ENCODE peak calls at places on chromosomes 13 and 19, in four cellular contexts. N is body of pancreas, P is uterus, O is heart right ventricle. G is an unnamed sample.

GRCh38 chr13:52980695-52981094 is 47.9 kb upstream of the OLFM4 start:
- DNase-seq in N (no peak), P (no peak), O (no peak), G (no peak)

GRCh38 chr13:44116562-44117315 is 237.0 kb downstream of the LACC1 start:
- DNase-seq in N (no peak), P (no peak), O (peak; percentile 40), G (no peak)

GRCh38 chr19:33821871-33822270 is 25.2 kb downstream of the KCTD15 start:
- DNase-seq in N (no peak), P (no peak), O (no peak), G (no peak)

GRCh38 chr19:1474011-1474764 is 4.8 kb downstream of the C19orf25 start:
- DNase-seq in N (no peak), P (no peak), O (no peak), G (no peak)

GRCh38 chr19:4829001-4829712 is 2.4 kb downstream of the TICAM1 start:
- DNase-seq in N (peak; percentile 57), P (no peak), O (no peak), G (no peak)

GRCh38 chr13:28531195-28531955 is 36.4 kb upstream of the FLT1 start:
- DNase-seq in N (peak; percentile 19), P (no peak), O (peak; percentile 80), G (no peak)

GRCh38 chr13:50104493-50104892 is 89.2 kb downstream of the KCNRG start:
- DNase-seq in N (no peak), P (no peak), O (no peak), G (no peak)

GRCh38 chr13:78604782-78605611 is 1.6 kb upstream of the POU4F1 start:
- DNase-seq in N (no peak), P (no peak), O (no peak), G (no peak)

GRCh38 chr19:1045247-1045603 is 5.3 kb downstream of the ABCA7 start:
- DNase-seq in N (no peak), P (no peak), O (no peak), G (no peak)

GRCh38 chr19:33752018-33752790 is 44.5 kb upstream of the KCTD15 start:
- DNase-seq in N (no peak), P (no peak), O (no peak), G (no peak)

GRCh38 chr13:39875583-39875982 is 220.1 kb downstream of the COG6 start:
- DNase-seq in N (no peak), P (no peak), O (no peak), G (no peak)

GRCh38 chr19:13962738-13963602 is 10.7 kb downstream of the DCAF15 start:
- DNase-seq in N (no peak), P (peak; percentile 76), O (no peak), G (no peak)

GRCh38 chr13:101618440-101619187 is 166.1 kb downstream of the ITGBL1 start:
- DNase-seq in N (no peak), P (no peak), O (no peak), G (no peak)

GRCh38 chr13:50038266-50038665 is 23.0 kb downstream of the KCNRG start:
- DNase-seq in N (no peak), P (no peak), O (no peak), G (no peak)

GRCh38 chr13:82803341-82803740 is 1078.9 kb downstream of the SLITRK1 start:
- DNase-seq in N (no peak), P (no peak), O (no peak), G (no peak)

GRCh38 chr13:38483623-38484022 is 134.0 kb downstream of the UFM1 start:
- DNase-seq in N (no peak), P (no peak), O (no peak), G (no peak)

GRCh38 chr19:12482505-12482886 is 2.1 kb downstream of the ZNF709 start:
- DNase-seq in N (no peak), P (no peak), O (no peak), G (no peak)

GRCh38 chr13:107576430-107576829 is 638.9 kb downstream of the LIG4 start:
- DNase-seq in N (no peak), P (no peak), O (no peak), G (no peak)

GRCh38 chr13:61286148-61286745 is 129.4 kb downstream of the PCDH20 start:
- DNase-seq in N (no peak), P (no peak), O (no peak), G (no peak)

GRCh38 chr19:33438016-33438671 is 64.6 kb downstream of the CEBPG start:
- DNase-seq in N (no peak), P (no peak), O (peak; percentile 23), G (no peak)

GRCh38 chr13:32261567-32261966 is 53.6 kb downstream of the ZAR1L start:
- DNase-seq in N (peak; percentile 54), P (peak; percentile 88), O (peak; percentile 91), G (peak; percentile 24)

DNA sequence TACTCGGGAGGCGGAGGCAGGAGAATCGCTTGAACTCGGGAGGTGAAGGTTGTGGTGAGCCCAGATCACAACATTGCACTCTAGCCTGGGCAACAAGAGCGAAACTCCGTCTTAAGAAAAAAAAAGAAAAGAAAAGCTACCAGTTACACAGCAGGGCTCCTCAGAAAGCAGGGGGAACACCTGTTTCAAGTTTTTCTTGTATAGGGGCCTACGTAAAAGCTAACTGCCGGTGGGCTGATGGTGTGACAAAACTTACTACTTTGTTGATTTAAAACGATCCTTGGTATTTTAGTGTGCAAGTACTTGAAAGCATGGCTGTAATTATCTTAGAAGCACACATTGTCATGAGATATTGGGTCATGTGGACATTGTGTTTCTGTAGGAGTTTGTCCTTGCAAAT is 15.7 kb upstream of the ERVV-1 start:
- DNase-seq in N (no peak), P (no peak), O (no peak), G (no peak)
- H3K4me1 ChIP-seq in N (peaks cover 1% of the 10 kb centered on the region), P (no peaks in the 10 kb centered on the region), O (peaks cover 8% of the 10 kb centered on the region), G (no peaks in the 10 kb centered on the region)

DNA sequence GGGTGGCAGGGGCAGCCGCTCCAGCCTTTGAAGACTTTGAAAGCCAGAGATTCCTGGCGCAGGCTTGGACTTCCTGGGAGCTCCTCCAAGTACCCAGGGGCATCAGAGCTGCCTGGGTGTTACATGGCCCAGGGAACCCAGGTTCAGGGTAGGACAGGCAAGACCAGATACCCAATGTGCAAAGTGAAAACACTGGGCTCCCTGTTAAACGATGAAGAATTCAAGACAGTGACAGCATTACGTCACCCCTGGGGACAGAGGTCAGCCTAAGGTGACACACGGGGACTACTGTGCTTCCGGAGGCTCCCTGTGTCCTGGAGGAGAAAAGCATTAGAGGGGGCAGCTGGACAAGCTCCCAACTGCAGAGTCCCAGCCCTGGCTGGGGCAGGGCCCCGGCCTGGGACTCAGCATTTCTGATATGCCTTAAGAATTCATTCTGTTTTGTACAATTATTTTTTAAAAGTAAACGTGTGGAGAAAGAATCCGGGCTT is 5.7 kb downstream of the ARRDC2 start:
- DNase-seq in N (peak; percentile 57), P (no peak), O (peak; percentile 38), G (no peak)
- H3K4me1 ChIP-seq in N (peaks cover 24% of the 10 kb centered on the region), P (no peaks in the 10 kb centered on the region), O (peaks cover 39% of the 10 kb centered on the region), G (no peaks in the 10 kb centered on the region)

DNA sequence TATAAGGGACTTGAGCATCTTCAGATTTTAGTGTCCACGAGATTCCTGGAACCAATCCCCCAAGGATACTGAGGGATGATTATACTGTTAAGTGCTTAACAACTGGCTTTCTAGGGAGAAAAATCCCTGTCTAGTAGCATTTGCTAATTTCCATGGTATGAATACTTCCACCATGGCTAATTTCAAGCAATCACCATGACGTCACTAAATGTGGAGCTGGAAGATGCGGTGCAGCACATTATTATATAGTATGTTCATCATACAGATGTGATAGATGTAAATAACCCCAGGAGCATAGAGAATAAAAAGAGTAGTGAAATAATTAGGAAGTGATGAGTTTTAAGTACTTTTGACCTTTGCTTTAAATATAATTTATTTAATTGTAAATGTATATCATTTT is 72.7 kb downstream of the SIAH3 start:
- DNase-seq in N (no peak), P (no peak), O (no peak), G (no peak)
- H3K4me1 ChIP-seq in N (peaks cover 9% of the 10 kb centered on the region), P (peaks cover 3% of the 10 kb centered on the region), O (peaks cover 7% of the 10 kb centered on the region), G (no peaks in the 10 kb centered on the region)

DNA sequence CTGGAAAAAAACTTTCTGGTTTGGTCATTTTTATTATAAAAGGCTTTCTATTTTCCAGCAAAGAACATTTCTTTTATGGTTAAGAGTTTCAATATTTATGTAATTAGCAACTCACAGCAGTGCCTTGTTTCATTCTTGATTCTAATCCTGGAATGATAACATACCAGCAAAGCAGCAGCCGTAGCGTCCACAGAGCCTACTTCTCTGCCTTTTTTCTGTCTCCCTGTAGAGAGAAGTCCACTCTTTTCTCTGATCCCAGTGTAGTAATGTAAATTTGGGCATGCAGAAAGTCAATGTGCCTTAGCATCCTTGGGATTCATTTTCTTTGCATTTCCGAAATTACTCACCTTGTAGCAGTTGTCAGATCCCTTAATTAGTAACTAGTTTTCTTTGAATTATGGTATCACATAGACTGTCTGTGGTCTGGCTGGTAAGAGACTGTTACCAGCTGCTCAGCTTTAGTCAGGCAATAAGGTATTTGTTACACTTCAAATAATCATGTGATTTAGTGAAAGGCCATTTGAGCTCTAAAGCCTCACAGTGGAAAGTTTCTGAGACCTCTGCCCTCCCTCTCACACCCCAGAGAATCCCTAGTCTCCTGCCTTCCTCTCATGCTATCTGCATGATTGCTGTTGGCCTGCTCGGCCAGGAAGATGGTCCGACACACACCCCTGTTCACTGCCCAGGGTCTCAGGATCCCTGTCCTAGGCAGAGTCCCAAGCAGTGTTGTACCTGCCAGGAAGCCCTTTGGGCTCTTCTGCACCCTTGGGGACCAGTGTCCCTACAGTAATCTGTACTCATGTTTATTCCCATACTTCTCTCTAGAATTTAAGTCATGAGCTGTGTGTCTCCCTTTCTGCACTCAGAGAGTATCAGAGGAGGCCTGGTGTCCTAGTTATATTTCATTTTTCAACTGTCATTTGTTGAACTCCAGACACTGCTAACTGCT is 86.3 kb downstream of the LRCH1 start:
- DNase-seq in N (no peak), P (no peak), O (no peak), G (no peak)
- H3K4me1 ChIP-seq in N (peaks cover 12% of the 10 kb centered on the region), P (no peaks in the 10 kb centered on the region), O (peaks cover 92% of the 10 kb centered on the region), G (peaks cover 45% of the 10 kb centered on the region)

GRCh38 chr19:2615782-2616181 is 86.7 kb downstream of the GNG7 start:
- DNase-seq in N (no peak), P (no peak), O (no peak), G (no peak)
- H3K4me1 ChIP-seq in N (peaks cover 18% of the 10 kb centered on the region), P (no peaks in the 10 kb centered on the region), O (peaks cover 23% of the 10 kb centered on the region), G (peaks cover 22% of the 10 kb centered on the region)

GRCh38 chr13:73730014-73730413 is 404.2 kb downstream of the KLF12 start:
- DNase-seq in N (no peak), P (no peak), O (no peak), G (no peak)
- H3K4me1 ChIP-seq in N (no peaks in the 10 kb centered on the region), P (no peaks in the 10 kb centered on the region), O (no peaks in the 10 kb centered on the region), G (no peaks in the 10 kb centered on the region)

DNA sequence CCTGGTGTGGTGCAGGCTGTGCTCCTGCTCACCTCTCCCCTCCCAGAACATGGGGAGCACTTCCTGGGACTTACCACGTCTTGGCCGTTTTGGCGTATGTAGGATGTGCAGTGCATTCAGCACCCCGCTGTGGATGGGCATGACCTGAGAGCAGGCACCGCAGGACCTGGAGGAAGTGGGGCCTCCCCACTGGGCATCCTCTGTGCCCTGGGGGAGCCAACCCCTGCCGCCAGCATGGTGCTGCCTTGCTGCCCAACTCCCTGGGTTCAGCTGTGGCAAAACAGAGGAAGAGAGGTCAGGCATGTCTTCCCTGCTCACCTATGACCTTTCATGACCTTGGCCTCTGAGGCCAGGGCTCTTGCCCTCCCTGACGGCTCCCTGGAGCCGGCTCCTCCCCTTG is 103.5 kb downstream of the RAB20 start:
- DNase-seq in N (no peak), P (no peak), O (no peak), G (no peak)
- H3K4me1 ChIP-seq in N (no peaks in the 10 kb centered on the region), P (no peaks in the 10 kb centered on the region), O (no peaks in the 10 kb centered on the region), G (peaks cover 6% of the 10 kb centered on the region)

G was measured in tibial nerve.